ENCODE peak calls at places on chromosomes 13 and 19, in seven cellular contexts. V is foreskin fibroblast, K is GM13977, Z is fibroblast of the aortic adventitia, N is nephron progenitor cell, T is breast epithelium, F is left lung. C is an unnamed sample.

GRCh38 chr13:65710514-65710913 is 1519.6 kb downstream of the PCDH9 start:
- DNase-seq in V (no peak), F (no peak), N (no peak), K (no peak), Z (no peak), T (no peak), C (no peak)

GRCh38 chr19:16447015-16447384 is 24.8 kb downstream of the EPS15L1 start:
- DNase-seq in F (peak; percentile 83), Z (peak; percentile 94), T (no peak), K (peak; percentile 61), N (no peak), V (peak; percentile 96), C (peak; percentile 52)

GRCh38 chr13:42865703-42866102 is 84.3 kb downstream of the FAM216B start:
- DNase-seq in V (peak; percentile 21), N (no peak), T (no peak), Z (peak; percentile 21), K (no peak), F (no peak), C (no peak)

GRCh38 chr19:2110822-2111221 is 14.1 kb downstream of the IZUMO4 start:
- DNase-seq in K (no peak), Z (no peak), V (no peak), F (no peak), N (no peak), T (no peak), C (no peak)

GRCh38 chr13:46839399-46839798 is 42.4 kb upstream of the ESD start:
- DNase-seq in N (no peak), T (no peak), F (no peak), V (no peak), K (no peak), Z (no peak), C (no peak)

GRCh38 chr19:54186934-54187381 is 2.4 kb downstream of the MBOAT7 start:
- DNase-seq in T (no peak), N (no peak), F (no peak), V (no peak), Z (no peak), K (no peak), C (no peak)

GRCh38 chr13:27355894-27356293 is 68.5 kb upstream of the GTF3A start:
- DNase-seq in T (no peak), K (no peak), Z (no peak), V (no peak), F (no peak), N (peak; percentile 26), C (no peak)

GRCh38 chr19:56601375-56601774 is 6.3 kb downstream of the ZNF71 start:
- DNase-seq in N (no peak), K (no peak), V (peak; percentile 16), T (no peak), F (no peak), Z (no peak), C (no peak)

GRCh38 chr19:2952953-2953481 is 8.2 kb upstream of the ZNF77 start:
- DNase-seq in Z (peak; percentile 55), T (peak; percentile 74), V (no peak), F (peak; percentile 66), N (no peak), K (no peak), C (no peak)

GRCh38 chr13:52652170-52652979 is at the start of gene SUGT1:
- DNase-seq in T (peak; percentile 95), Z (peak; percentile 98), N (peak; percentile 95), K (peak; percentile 88), F (peak; percentile 98), V (peak; percentile 99), C (peak; percentile 96)

GRCh38 chr13:24274452-24274971 is 34.9 kb upstream of the C1QTNF9 start:
- DNase-seq in T (no peak), F (peak; percentile 60), Z (no peak), N (no peak), K (peak; percentile 74), V (no peak), C (peak; percentile 51)

GRCh38 chr13:67303661-67304333 is 73.7 kb upstream of the PCDH9 start:
- DNase-seq in F (no peak), V (no peak), T (no peak), Z (no peak), K (no peak), N (no peak), C (no peak)

GRCh38 chr19:39097299-39097698 is 13.1 kb downstream of the ACP7 start:
- DNase-seq in Z (no peak), F (no peak), N (no peak), T (no peak), K (no peak), V (no peak), C (no peak)

GRCh38 chr19:4815426-4816387 is 15.8 kb downstream of the TICAM1 start:
- DNase-seq in Z (peak; percentile 93), F (peak; percentile 92), N (peak; percentile 81), T (peak; percentile 86), V (peak; percentile 96), K (peak; percentile 94), C (peak; percentile 39)

GRCh38 chr19:44113784-44114390 is 688 bp downstream of the ZNF225 start:
- DNase-seq in Z (peak; percentile 46), F (no peak), T (no peak), V (no peak), K (peak; percentile 13), N (peak; percentile 25), C (peak; percentile 18)

GRCh38 chr19:16134510-16134909 is 9.0 kb upstream of the HSH2D start:
- DNase-seq in F (no peak), K (peak; percentile 60), Z (no peak), V (no peak), T (no peak), N (no peak), C (no peak)

GRCh38 chr13:97429681-97430081 is 4.3 kb upstream of the RAP2A start:
- DNase-seq in T (no peak), F (no peak), Z (peak; percentile 45), K (no peak), V (peak; percentile 77), N (no peak), C (no peak)

GRCh38 chr19:35692010-35692409 is 12.3 kb upstream of the ZBTB32 start:
- DNase-seq in N (no peak), T (no peak), Z (no peak), K (no peak), F (no peak), V (no peak), C (no peak)

GRCh38 chr19:35797663-35798062 is 15.0 kb downstream of the PRODH2 start:
- DNase-seq in Z (no peak), K (no peak), F (no peak), N (peak; percentile 38), V (no peak), T (no peak), C (no peak)

GRCh38 chr13:51778407-51778806 is 25.6 kb downstream of the DHRS12 start:
- DNase-seq in F (no peak), N (no peak), T (no peak), Z (no peak), K (no peak), V (no peak), C (no peak)

GRCh38 chr13:41061075-41061913 is at the start of gene WBP4:
- DNase-seq in F (peak; percentile 94), T (peak; percentile 94), V (peak; percentile 98), K (peak; percentile 90), N (peak; percentile 86), Z (peak; percentile 97), C (peak; percentile 91)
- TF ChIP-seq CTCF in F (peak; percentile 9), T (peak; percentile 19), V (no peak), K (peak; percentile 22), N (no peak), Z (peak; percentile 28), C (no peak)

GRCh38 chr13:38527140-38527539 is 159.7 kb upstream of the FREM2 start:
- DNase-seq in V (no peak), Z (no peak), N (no peak), K (no peak), T (no peak), F (no peak), C (no peak)

GRCh38 chr13:38535271-38535670 is 151.6 kb upstream of the FREM2 start:
- DNase-seq in N (no peak), T (no peak), Z (no peak), V (no peak), F (no peak), K (no peak), C (no peak)

GRCh38 chr13:38530492-38530891 is 156.4 kb upstream of the FREM2 start:
- DNase-seq in T (no peak), K (no peak), N (no peak), V (peak; percentile 57), F (no peak), Z (peak; percentile 18), C (no peak)
- TF ChIP-seq CTCF in T (no peak), K (peak; percentile 40), N (no peak), V (peak; percentile 10), F (peak; percentile 12), Z (peak; percentile 9), C (no peak)

GRCh38 chr19:37886571-37886970 is 19.8 kb downstream of the WDR87 start:
- DNase-seq in T (no peak), N (no peak), Z (no peak), V (no peak), K (no peak), F (no peak), C (no peak)

DNA sequence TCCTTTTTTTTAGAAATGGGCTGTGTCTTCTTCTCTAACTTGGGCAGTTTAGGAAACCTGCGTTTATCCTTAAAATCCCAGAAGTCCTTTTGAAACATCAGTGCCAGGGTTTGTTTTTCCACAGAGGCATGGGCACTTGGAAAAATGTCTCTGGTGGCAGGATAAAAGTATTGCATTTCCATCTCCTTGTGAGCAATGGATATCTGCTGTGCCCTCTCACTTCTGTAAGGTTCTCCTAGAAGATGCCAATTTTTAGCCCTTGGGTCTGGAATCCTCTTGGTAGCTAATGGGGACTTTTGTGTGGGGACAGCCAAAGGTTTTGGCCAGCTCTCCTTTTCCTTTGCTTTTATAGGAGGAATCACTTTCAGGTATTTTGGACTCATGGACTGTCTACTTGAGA is 21.0 kb downstream of the WDR87 start:
- DNase-seq in V (no peak), Z (no peak), F (no peak), T (no peak), K (no peak), N (no peak), C (no peak)
- TF ChIP-seq CTCF in V (no peak), Z (no peak), F (no peak), T (no peak), K (no peak), N (no peak), C (no peak)

DNA sequence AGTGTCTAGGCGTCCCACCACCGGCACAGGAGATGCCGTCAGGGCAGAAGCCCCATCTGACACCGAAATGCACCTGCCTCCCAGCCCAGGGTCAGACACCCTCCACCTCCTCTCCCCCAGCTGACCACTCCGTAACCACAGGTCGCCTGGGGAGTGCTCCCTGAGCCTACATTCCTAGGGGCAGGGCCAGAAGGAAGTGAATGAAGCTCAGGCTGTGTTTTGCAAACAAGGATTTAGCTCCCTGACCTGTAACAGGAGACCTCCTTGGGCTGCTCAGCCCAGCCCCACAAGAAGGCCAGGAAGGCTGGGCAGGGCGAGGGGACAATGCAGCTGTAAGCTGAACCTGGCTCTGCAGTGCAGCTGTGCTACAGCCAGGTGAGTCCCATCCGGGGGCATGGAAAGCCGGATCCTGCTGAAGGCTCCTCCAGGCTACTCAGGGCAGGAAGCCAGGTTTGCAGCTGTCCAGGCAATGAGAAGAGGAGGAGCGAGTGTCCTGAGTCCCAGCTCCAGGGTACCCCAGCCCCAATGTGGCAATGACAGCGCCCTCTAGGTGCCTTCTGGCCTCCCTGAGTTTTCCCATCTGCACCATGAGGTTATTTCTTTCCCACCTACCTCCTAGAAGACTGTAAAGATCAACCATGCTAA is 42.1 kb downstream of the RHPN2 start:
- DNase-seq in N (peak; percentile 23), Z (no peak), F (no peak), T (peak; percentile 73), K (no peak), V (no peak), C (no peak)
- TF ChIP-seq CTCF in N (no peak), Z (no peak), F (no peak), T (no peak), K (no peak), V (no peak), C (no peak)